ENCODE peak calls at places on chromosome 5, in seven cellular contexts. S is ovary, Y is H1, T is A549, U is K562, M is SK-N-SH, V is transverse colon. Q is an unnamed sample.

GRCh38 chr5:27592231-27592630 is 553.8 kb upstream of the CDH9 start:
- DNase-seq in S (no peak), Y (no peak), T (no peak), U (no peak), M (no peak), V (no peak), Q (no peak)

GRCh38 chr5:11588803-11589202 is 315.4 kb downstream of the CTNND2 start:
- DNase-seq in S (no peak), Y (peak), T (no peak), U (no peak), M (no peak), V (no peak), Q (no peak)

GRCh38 chr5:38258319-38259061 is at the start of gene EGFLAM:
- DNase-seq in S (peak), Y (peak), T (peak), U (peak), M (peak), V (no peak), Q (peak)

GRCh38 chr5:74056789-74057164 is 430.8 kb downstream of the ARHGEF28 start:
- DNase-seq in S (no peak), Y (no peak), T (peak), U (no peak), M (no peak), V (peak), Q (peak)

GRCh38 chr5:126031989-126032716 is 391.1 kb upstream of the GRAMD2B start:
- DNase-seq in S (peak), Y (no peak), T (no peak), U (no peak), M (no peak), V (no peak), Q (no peak)

GRCh38 chr5:43041669-43042175 is 1.6 kb upstream of the ANXA2R start:
- DNase-seq in S (peak), Y (no peak), T (peak), U (no peak), M (no peak), V (peak), Q (peak)

GRCh38 chr5:127506616-127507015 is 10.8 kb upstream of the PRRC1 start:
- DNase-seq in S (no peak), Y (no peak), T (no peak), U (no peak), M (no peak), V (no peak), Q (no peak)

GRCh38 chr5:115267617-115268016 is 4.9 kb upstream of the PGGT1B start:
- DNase-seq in S (no peak), Y (no peak), T (no peak), U (no peak), M (no peak), V (no peak), Q (no peak)

GRCh38 chr5:158119852-158120708 is 261.1 kb upstream of the CLINT1 start:
- DNase-seq in S (no peak), Y (no peak), T (no peak), U (no peak), M (no peak), V (no peak), Q (no peak)

GRCh38 chr5:93887678-93888077 is 146.3 kb upstream of the POU5F2 start:
- DNase-seq in S (no peak), Y (no peak), T (no peak), U (no peak), M (no peak), V (no peak), Q (no peak)

GRCh38 chr5:171630047-171630669 is 155.5 kb upstream of the SMIM23 start:
- DNase-seq in S (no peak), Y (no peak), T (peak), U (peak), M (peak), V (peak), Q (peak)

GRCh38 chr5:120405291-120405864 is 58.7 kb upstream of the PRR16 start:
- DNase-seq in S (no peak), Y (no peak), T (no peak), U (no peak), M (no peak), V (no peak), Q (no peak)

GRCh38 chr5:88942967-88943291 is 59.9 kb upstream of the MEF2C start:
- DNase-seq in S (no peak), Y (no peak), T (no peak), U (no peak), M (no peak), V (no peak), Q (no peak)

GRCh38 chr5:14687023-14687665 is 22.6 kb downstream of the OTULIN start:
- DNase-seq in S (no peak), Y (no peak), T (no peak), U (no peak), M (no peak), V (no peak), Q (no peak)

GRCh38 chr5:113199122-113199905 is 222.7 kb downstream of the DCP2 start:
- DNase-seq in S (peak), Y (no peak), T (no peak), U (no peak), M (no peak), V (no peak), Q (no peak)

GRCh38 chr5:1344975-1345838 is at the start of gene CLPTM1L:
- DNase-seq in S (peak), Y (peak), T (peak), U (peak), M (peak), V (peak), Q (peak)

DNA sequence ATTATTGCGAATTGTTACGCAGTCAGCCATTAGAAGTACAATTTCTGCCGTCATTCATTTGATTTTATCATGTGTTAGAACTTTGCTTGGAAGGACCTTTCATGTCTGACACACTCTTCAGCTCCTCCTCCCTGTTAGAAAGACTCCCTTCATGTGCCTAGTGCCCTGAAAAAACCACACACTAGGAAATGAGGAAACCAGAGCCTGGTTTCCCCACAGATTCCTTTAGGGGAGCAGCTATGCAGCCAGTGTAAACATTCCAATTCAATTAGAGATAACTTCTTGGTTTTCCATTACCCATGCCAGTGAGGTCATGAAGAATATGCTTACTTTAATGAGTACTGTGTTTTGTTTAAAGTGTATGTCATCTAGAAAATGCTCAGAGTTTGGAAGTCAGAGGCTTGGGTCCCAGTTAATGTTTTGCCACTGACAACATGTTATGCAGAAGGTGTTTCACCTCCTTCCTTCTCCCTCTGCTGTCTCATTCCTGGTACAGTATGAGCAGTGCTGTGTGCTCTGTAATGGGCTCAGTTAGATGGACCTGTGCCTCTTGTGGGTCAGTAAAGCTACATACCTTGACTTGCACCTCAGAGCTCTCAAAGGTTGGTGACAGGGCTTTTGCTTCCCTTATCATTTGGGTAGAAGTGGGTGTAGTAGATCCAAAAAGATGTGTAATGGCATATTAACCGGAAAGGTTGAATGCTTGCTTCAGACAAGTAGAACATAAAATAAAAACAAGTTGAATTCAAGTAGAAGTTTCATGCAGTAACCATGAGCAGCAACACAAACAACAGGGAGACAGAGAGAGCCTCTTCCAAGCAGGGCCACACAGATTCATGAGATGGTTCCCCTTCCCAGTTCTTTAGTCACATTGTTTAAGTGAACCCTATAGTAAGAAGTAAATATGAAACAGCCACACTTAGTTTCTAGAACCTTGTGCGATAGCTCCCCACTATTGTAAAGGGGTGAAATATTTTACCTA is 52.6 kb upstream of the TNFAIP8 start:
- DNase-seq in S (no peak), Y (no peak), T (peak), U (no peak), M (no peak), V (no peak), Q (no peak)
- TF ChIP-seq EP300 in S (no peak), Y (no peak), T (peak), U (no peak), M (peak), V (no peak), Q (no peak)

GRCh38 chr5:180349391-180349790 is 3.7 kb downstream of the GFPT2 start:
- DNase-seq in S (no peak), Y (no peak), T (no peak), U (no peak), M (no peak), V (no peak), Q (no peak)

GRCh38 chr5:180345781-180346180 is 7.4 kb downstream of the GFPT2 start:
- DNase-seq in S (no peak), Y (no peak), T (no peak), U (no peak), M (no peak), V (no peak), Q (no peak)

GRCh38 chr5:180346358-180346757 is 6.8 kb downstream of the GFPT2 start:
- DNase-seq in S (no peak), Y (no peak), T (no peak), U (no peak), M (no peak), V (no peak), Q (no peak)

GRCh38 chr5:180348316-180348715 is 4.8 kb downstream of the GFPT2 start:
- DNase-seq in S (no peak), Y (no peak), T (no peak), U (no peak), M (no peak), V (no peak), Q (no peak)

DNA sequence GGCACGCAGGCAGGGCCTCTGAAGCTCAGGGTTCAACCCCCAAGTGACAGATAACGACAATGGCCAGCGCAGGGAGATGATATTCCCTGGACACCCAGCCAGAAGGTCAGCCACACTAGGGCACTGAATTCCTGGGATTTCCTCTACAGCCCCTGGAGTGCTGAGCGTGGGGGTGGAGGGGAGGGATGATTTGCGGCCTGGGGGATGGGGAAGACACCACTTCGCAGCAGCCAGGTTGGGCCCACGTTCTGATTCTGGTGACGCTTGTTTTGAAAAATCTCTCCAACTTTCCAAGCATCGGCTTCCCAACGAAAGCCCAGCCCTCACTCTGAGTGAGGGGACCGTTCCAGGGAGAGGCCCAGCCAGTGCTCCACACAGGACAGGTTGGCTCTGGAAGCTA is 5.5 kb downstream of the GFPT2 start:
- DNase-seq in S (no peak), Y (no peak), T (no peak), U (no peak), M (no peak), V (no peak), Q (no peak)
- H3K27ac ChIP-seq in S (no peak), Y (no peak), T (no peak), U (no peak), M (no peak), V (no peak), Q (no peak)

DNA sequence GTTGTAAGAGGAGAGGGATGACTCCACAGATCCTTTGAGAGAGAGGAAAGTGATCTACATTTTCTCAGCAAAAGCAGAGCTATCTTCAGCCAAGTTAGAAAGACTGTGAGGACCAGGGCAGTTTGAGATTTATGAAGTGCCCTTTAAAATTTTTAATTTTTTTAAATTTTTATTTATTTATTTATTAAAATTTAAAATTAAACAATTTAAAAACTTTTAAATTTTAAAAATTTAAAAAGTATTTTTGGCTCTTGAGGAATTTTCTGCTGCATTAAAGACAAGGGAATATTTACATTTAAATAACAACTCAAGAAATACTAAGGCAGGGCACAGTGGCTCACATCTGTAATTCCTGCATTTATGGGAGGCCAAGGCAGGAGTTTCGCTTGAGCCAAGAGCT is 30.4 kb upstream of the OCLN start:
- DNase-seq in S (no peak), Y (no peak), T (no peak), U (no peak), M (no peak), V (no peak), Q (no peak)
- TF ChIP-seq EP300 in S (no peak), Y (no peak), T (no peak), U (no peak), M (no peak), V (no peak), Q (no peak)

GRCh38 chr5:143404416-143405062 is 1.1 kb upstream of the NR3C1 start:
- DNase-seq in S (peak), Y (no peak), T (peak), U (peak), M (peak), V (peak), Q (peak)

GRCh38 chr5:143403607-143404415 is at the start of gene NR3C1:
- DNase-seq in S (peak), Y (no peak), T (peak), U (peak), M (peak), V (peak), Q (peak)

GRCh38 chr5:143402464-143403356 is 776 bp downstream of the NR3C1 start:
- DNase-seq in S (peak), Y (no peak), T (peak), U (peak), M (peak), V (peak), Q (peak)

GRCh38 chr5:143401846-143402463 is 1.5 kb downstream of the NR3C1 start:
- DNase-seq in S (no peak), Y (no peak), T (peak), U (peak), M (no peak), V (no peak), Q (no peak)

DNA sequence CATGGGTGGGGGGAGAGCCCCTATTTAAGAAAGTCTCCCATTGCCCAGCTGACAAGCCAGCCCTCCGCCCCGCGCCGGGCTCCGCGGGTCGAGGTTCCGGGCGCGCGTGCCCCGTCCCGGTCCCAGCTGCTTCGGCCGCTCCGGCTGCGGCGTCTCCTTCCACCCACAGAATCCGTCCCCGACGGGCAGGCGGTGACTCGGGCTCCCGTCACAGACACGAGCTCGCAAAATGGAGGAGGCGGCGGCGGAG is 204 bp downstream of the NR3C1 start:
- DNase-seq in S (no peak), Y (no peak), T (no peak), U (peak), M (no peak), V (no peak), Q (no peak)
- H3K27ac ChIP-seq in S (peak), Y (no peak), T (peak), U (peak), M (peak), V (peak), Q (peak)

DNA sequence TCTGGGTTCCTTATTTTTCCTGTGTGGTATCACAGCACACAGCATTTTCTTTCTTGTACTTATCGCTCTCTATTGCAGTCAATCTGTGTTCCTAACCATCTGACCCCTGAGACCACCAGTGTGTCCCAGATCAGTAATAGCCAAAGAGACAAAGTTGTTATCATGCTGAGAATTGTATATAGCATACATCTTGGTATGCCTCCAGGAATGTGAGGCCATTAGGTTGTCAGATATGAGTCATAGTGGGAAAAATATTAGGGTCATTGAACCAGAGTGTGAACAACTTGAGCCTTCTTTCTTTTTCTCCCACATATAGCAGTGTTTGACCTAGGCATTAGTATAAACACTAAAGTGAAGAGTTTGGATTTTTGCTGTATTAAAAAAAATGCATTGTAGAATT is 106.3 kb downstream of the NDUFAF2 start:
- DNase-seq in S (no peak), Y (no peak), T (peak), U (no peak), M (no peak), V (no peak), Q (no peak)
- TF ChIP-seq EP300 in S (no peak), Y (no peak), T (no peak), U (no peak), M (peak), V (no peak), Q (no peak)

Q was measured in upper lobe of left lung.